ENCODE peak calls at places on chromosomes 2 and 18, in eight cellular contexts. A is amniotic stem cell; Z is nephron progenitor cell; G is right cardiac atrium; Q is stimulated activated CD4-positive, alpha-beta T cell treated with anti-CD3 and anti-CD28 coated beads, Interleukin-2, amount 100 ng/mL, for 48 hours; X is activated T-helper 1 cell treated with anti-CD3 and anti-CD28 coated beads, Interleukin-2, amount 50 U/mL, for 16 hours; H is IMR-90; E is ovary. B is an unnamed sample.

GRCh38 chr2:181354626-181355025 is 102.6 kb upstream of the ITGA4 start:
- DNase-seq in A (peak; percentile 37), Z (no peak), G (no peak), Q (no peak), X (no peak), H (peak; percentile 63), E (no peak), B (peak; percentile 80)

GRCh38 chr2:127083819-127084503 is 23.0 kb downstream of the BIN1 start:
- DNase-seq in A (no peak), Z (no peak), G (peak; percentile 93), Q (no peak), X (no peak), H (peak; percentile 98), E (peak; percentile 86), B (peak; percentile 97)

GRCh38 chr2:128661289-128661688 is 342.6 kb upstream of the HS6ST1 start:
- DNase-seq in A (no peak), Z (no peak), G (no peak), Q (no peak), X (no peak), H (no peak), E (no peak), B (no peak)

GRCh38 chr2:187851955-187852624 is 297.9 kb upstream of the TFPI start:
- DNase-seq in A (no peak), Z (no peak), G (peak; percentile 55), Q (no peak), X (no peak), H (no peak), E (no peak), B (no peak)

GRCh38 chr2:209772316-209772715 is 684 bp downstream of the UNC80 start:
- DNase-seq in A (no peak), Z (no peak), G (no peak), Q (no peak), X (no peak), H (no peak), E (no peak), B (no peak)

GRCh38 chr18:22830511-22830910 is 102.6 kb upstream of the RBBP8 start:
- DNase-seq in A (no peak), Z (no peak), G (no peak), Q (no peak), X (no peak), H (no peak), E (no peak), B (no peak)

GRCh38 chr2:204885747-204886146 is 340.5 kb downstream of the PARD3B start:
- DNase-seq in A (no peak), Z (peak; percentile 6), G (no peak), Q (no peak), X (no peak), H (no peak), E (no peak), B (no peak)

GRCh38 chr2:190477563-190478454 is 56.7 kb downstream of the NEMP2 start:
- DNase-seq in A (no peak), Z (no peak), G (no peak), Q (no peak), X (no peak), H (peak; percentile 34), E (no peak), B (no peak)

GRCh38 chr2:99881901-99882591 is 260.3 kb downstream of the AFF3 start:
- DNase-seq in A (no peak), Z (peak; percentile 52), G (no peak), Q (no peak), X (no peak), H (peak; percentile 95), E (no peak), B (peak; percentile 33)

GRCh38 chr2:190765386-190766173 is 115.0 kb upstream of the GLS start:
- DNase-seq in A (no peak), Z (no peak), G (no peak), Q (no peak), X (no peak), H (peak; percentile 89), E (no peak), B (peak; percentile 83)

GRCh38 chr2:18118703-18119102 is 240.2 kb downstream of the KCNS3 start:
- DNase-seq in A (peak; percentile 25), Z (no peak), G (no peak), Q (no peak), X (no peak), H (peak; percentile 36), E (no peak), B (no peak)

GRCh38 chr2:119197125-119197403 is 26.6 kb upstream of the STEAP3 start:
- DNase-seq in A (no peak), Z (no peak), G (no peak), Q (no peak), X (no peak), H (no peak), E (no peak), B (no peak)

GRCh38 chr2:120403261-120403660 is 57.3 kb downstream of the INHBB start:
- DNase-seq in A (no peak), Z (no peak), G (no peak), Q (no peak), X (no peak), H (no peak), E (no peak), B (no peak)

GRCh38 chr2:52495816-52496215 is 1271.8 kb upstream of the CHAC2 start:
- DNase-seq in A (no peak), Z (no peak), G (no peak), Q (no peak), X (no peak), H (no peak), E (no peak), B (no peak)

GRCh38 chr18:25305584-25305983 is 46.4 kb downstream of the ZNF521 start:
- DNase-seq in A (no peak), Z (no peak), G (no peak), Q (no peak), X (no peak), H (peak; percentile 37), E (no peak), B (no peak)

GRCh38 chr2:159035790-159036411 is 67.5 kb downstream of the TANC1 start:
- DNase-seq in A (no peak), Z (no peak), G (no peak), Q (no peak), X (no peak), H (peak; percentile 68), E (no peak), B (peak; percentile 69)

GRCh38 chr2:10478916-10479315 is 30.8 kb upstream of the ODC1 start:
- DNase-seq in A (no peak), Z (no peak), G (no peak), Q (no peak), X (no peak), H (no peak), E (no peak), B (no peak)

GRCh38 chr2:904243-905024 is 46.2 kb upstream of the SNTG2 start:
- DNase-seq in A (no peak), Z (no peak), G (no peak), Q (no peak), X (no peak), H (no peak), E (no peak), B (no peak)

GRCh38 chr2:23595601-23596251 is 210.7 kb downstream of the KLHL29 start:
- DNase-seq in A (no peak), Z (peak; percentile 42), G (no peak), Q (no peak), X (no peak), H (peak; percentile 13), E (no peak), B (peak; percentile 95)

GRCh38 chr18:62982600-62983251 is 267.4 kb downstream of the PHLPP1 start:
- DNase-seq in A (no peak), Z (peak; percentile 62), G (peak; percentile 69), Q (peak; percentile 50), X (peak; percentile 20), H (peak; percentile 63), E (peak; percentile 61), B (peak; percentile 48)

GRCh38 chr18:46294751-46295150 is 190.6 kb downstream of the HAUS1 start:
- DNase-seq in A (no peak), Z (no peak), G (no peak), Q (no peak), X (no peak), H (no peak), E (no peak), B (no peak)

GRCh38 chr2:60947056-60947455 is 65.7 kb downstream of the REL start:
- DNase-seq in A (no peak), Z (no peak), G (no peak), Q (no peak), X (no peak), H (no peak), E (no peak), B (no peak)

GRCh38 chr2:102025583-102026267 is 34.0 kb downstream of the IL1R2 start:
- DNase-seq in A (no peak), Z (no peak), G (no peak), Q (no peak), X (no peak), H (no peak), E (no peak), B (no peak)

GRCh38 chr18:59769105-59769865 is 72.1 kb upstream of the CCBE1 start:
- DNase-seq in A (no peak), Z (no peak), G (no peak), Q (no peak), X (no peak), H (peak; percentile 36), E (no peak), B (peak; percentile 81)

GRCh38 chr18:51687845-51688585 is 490.5 kb upstream of the MEX3C start:
- DNase-seq in A (no peak), Z (no peak), G (no peak), Q (no peak), X (no peak), H (no peak), E (no peak), B (no peak)

GRCh38 chr18:53380063-53380639 is 844.3 kb downstream of the MBD2 start:
- DNase-seq in A (peak; percentile 2), Z (peak; percentile 9), G (no peak), Q (no peak), X (no peak), H (peak; percentile 31), E (no peak), B (no peak)

GRCh38 chr2:138421971-138422335 is 79.6 kb upstream of the SPOPL start:
- DNase-seq in A (peak; percentile 37), Z (no peak), G (no peak), Q (no peak), X (no peak), H (peak; percentile 76), E (no peak), B (peak; percentile 58)